ENCODE peak calls at places on chromosomes 3 and 15, in seven cellular contexts. One of them, this sample, is unnamed.

GRCh38 chr3:45171283-45171682 is 25.1 kb upstream of the CDCP1 start:
- DNase-seq in H1: no peak
- DNase-seq in A549: no peak
- DNase-seq in adrenal gland: no peak
- DNase-seq in neural progenitor cell: no peak
- DNase-seq in uterus: no peak
- DNase-seq in AG04449: no peak
- DNase-seq in this sample: no peak

GRCh38 chr15:35705885-35706590 is 160.1 kb upstream of the DPH6 start:
- DNase-seq in H1: no peak
- DNase-seq in A549: no peak
- DNase-seq in adrenal gland: peak
- DNase-seq in neural progenitor cell: no peak
- DNase-seq in uterus: no peak
- DNase-seq in AG04449: no peak
- DNase-seq in this sample: no peak

GRCh38 chr15:39396979-39397615 is 183.8 kb upstream of the THBS1 start:
- DNase-seq in H1: no peak
- DNase-seq in A549: no peak
- DNase-seq in adrenal gland: no peak
- DNase-seq in neural progenitor cell: no peak
- DNase-seq in uterus: no peak
- DNase-seq in AG04449: no peak
- DNase-seq in this sample: no peak

GRCh38 chr3:21216598-21216997 is 534.4 kb downstream of the ZNF385D start:
- DNase-seq in H1: peak
- DNase-seq in A549: peak
- DNase-seq in adrenal gland: no peak
- DNase-seq in neural progenitor cell: peak
- DNase-seq in uterus: no peak
- DNase-seq in AG04449: no peak
- DNase-seq in this sample: peak

GRCh38 chr15:90845201-90845949 is 23.0 kb upstream of the FURIN start:
- DNase-seq in H1: no peak
- DNase-seq in A549: peak
- DNase-seq in adrenal gland: no peak
- DNase-seq in neural progenitor cell: no peak
- DNase-seq in uterus: no peak
- DNase-seq in AG04449: peak
- DNase-seq in this sample: no peak

GRCh38 chr3:125267460-125267859 is 54.9 kb upstream of the SLC12A8 start:
- DNase-seq in H1: no peak
- DNase-seq in A549: no peak
- DNase-seq in adrenal gland: no peak
- DNase-seq in neural progenitor cell: no peak
- DNase-seq in uterus: no peak
- DNase-seq in AG04449: no peak
- DNase-seq in this sample: no peak

GRCh38 chr15:47326934-47327333 is 390.4 kb upstream of the SEMA6D start:
- DNase-seq in H1: no peak
- DNase-seq in A549: no peak
- DNase-seq in adrenal gland: no peak
- DNase-seq in neural progenitor cell: no peak
- DNase-seq in uterus: no peak
- DNase-seq in AG04449: no peak
- DNase-seq in this sample: no peak

GRCh38 chr3:146469206-146470017 is at the start of gene PLSCR2:
- DNase-seq in H1: peak
- DNase-seq in A549: peak
- DNase-seq in adrenal gland: peak
- DNase-seq in neural progenitor cell: peak
- DNase-seq in uterus: peak
- DNase-seq in AG04449: no peak
- DNase-seq in this sample: peak

GRCh38 chr3:197222816-197223419 is 75.5 kb downstream of the DLG1 start:
- DNase-seq in H1: no peak
- DNase-seq in A549: no peak
- DNase-seq in adrenal gland: no peak
- DNase-seq in neural progenitor cell: no peak
- DNase-seq in uterus: no peak
- DNase-seq in AG04449: no peak
- DNase-seq in this sample: no peak

GRCh38 chr3:46922871-46923558 is 45.5 kb downstream of the PTH1R start:
- DNase-seq in H1: no peak
- DNase-seq in A549: no peak
- DNase-seq in adrenal gland: no peak
- DNase-seq in neural progenitor cell: no peak
- DNase-seq in uterus: no peak
- DNase-seq in AG04449: no peak
- DNase-seq in this sample: no peak

GRCh38 chr3:39900462-39901002 is 91.1 kb downstream of the MYRIP start:
- DNase-seq in H1: no peak
- DNase-seq in A549: no peak
- DNase-seq in adrenal gland: no peak
- DNase-seq in neural progenitor cell: no peak
- DNase-seq in uterus: no peak
- DNase-seq in AG04449: no peak
- DNase-seq in this sample: no peak

GRCh38 chr15:62307551-62307950 is 142.5 kb upstream of the C2CD4B start:
- DNase-seq in H1: no peak
- DNase-seq in A549: no peak
- DNase-seq in adrenal gland: no peak
- DNase-seq in neural progenitor cell: no peak
- DNase-seq in uterus: no peak
- DNase-seq in AG04449: peak
- DNase-seq in this sample: no peak

GRCh38 chr3:102174312-102174712 is 260.5 kb upstream of the ZPLD1 start:
- DNase-seq in H1: no peak
- DNase-seq in A549: peak
- DNase-seq in adrenal gland: no peak
- DNase-seq in neural progenitor cell: no peak
- DNase-seq in uterus: no peak
- DNase-seq in AG04449: no peak
- DNase-seq in this sample: peak

GRCh38 chr15:73605759-73606423 is 27.3 kb downstream of the NPTN start:
- DNase-seq in H1: no peak
- DNase-seq in A549: no peak
- DNase-seq in adrenal gland: no peak
- DNase-seq in neural progenitor cell: no peak
- DNase-seq in uterus: no peak
- DNase-seq in AG04449: no peak
- DNase-seq in this sample: no peak

GRCh38 chr15:78988361-78988911 is 43.6 kb upstream of the CTSH start:
- DNase-seq in H1: no peak
- DNase-seq in A549: peak
- DNase-seq in adrenal gland: peak
- DNase-seq in neural progenitor cell: no peak
- DNase-seq in uterus: peak
- DNase-seq in AG04449: peak
- DNase-seq in this sample: peak

DNA sequence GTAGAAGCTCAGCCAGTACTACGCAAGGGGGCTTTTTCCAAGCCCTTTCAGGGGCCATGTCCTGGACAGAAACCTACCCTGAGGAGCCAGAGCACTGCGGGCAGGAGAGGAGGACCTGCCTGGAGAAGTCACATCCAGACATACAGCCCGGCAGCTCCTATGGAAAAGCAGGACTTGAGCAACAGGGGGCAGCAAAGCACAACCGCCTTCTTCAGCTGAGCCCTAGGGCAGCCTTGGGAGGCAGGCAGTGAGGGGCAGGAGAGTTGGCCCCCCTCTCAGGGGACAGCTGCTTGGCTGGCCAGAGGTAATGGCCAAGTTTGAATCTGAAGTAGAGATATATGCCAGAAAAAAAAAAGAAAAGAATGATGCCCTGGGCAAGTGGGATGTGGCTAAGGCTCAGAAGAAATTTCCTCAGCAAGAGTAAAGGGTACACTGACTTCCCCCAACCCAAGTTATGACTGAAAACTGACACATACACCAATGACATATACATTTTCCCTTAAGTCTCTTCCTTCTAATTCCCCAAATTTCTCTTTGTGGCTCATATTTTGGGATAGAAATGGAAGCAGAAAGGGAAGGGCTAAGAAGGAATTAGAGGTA is 56.9 kb downstream of the CYP19A1 start:
- DNase-seq in H1: peak
- DNase-seq in A549: peak
- DNase-seq in adrenal gland: peak
- DNase-seq in neural progenitor cell: peak
- DNase-seq in uterus: no peak
- DNase-seq in AG04449: no peak
- DNase-seq in this sample: peak
- TF ChIP-seq CTCF in H1: peak
- TF ChIP-seq CTCF in A549: peak
- TF ChIP-seq CTCF in adrenal gland: peak
- TF ChIP-seq CTCF in neural progenitor cell: peak
- TF ChIP-seq CTCF in uterus: peak
- TF ChIP-seq CTCF in AG04449: peak
- TF ChIP-seq CTCF in this sample: peak

DNA sequence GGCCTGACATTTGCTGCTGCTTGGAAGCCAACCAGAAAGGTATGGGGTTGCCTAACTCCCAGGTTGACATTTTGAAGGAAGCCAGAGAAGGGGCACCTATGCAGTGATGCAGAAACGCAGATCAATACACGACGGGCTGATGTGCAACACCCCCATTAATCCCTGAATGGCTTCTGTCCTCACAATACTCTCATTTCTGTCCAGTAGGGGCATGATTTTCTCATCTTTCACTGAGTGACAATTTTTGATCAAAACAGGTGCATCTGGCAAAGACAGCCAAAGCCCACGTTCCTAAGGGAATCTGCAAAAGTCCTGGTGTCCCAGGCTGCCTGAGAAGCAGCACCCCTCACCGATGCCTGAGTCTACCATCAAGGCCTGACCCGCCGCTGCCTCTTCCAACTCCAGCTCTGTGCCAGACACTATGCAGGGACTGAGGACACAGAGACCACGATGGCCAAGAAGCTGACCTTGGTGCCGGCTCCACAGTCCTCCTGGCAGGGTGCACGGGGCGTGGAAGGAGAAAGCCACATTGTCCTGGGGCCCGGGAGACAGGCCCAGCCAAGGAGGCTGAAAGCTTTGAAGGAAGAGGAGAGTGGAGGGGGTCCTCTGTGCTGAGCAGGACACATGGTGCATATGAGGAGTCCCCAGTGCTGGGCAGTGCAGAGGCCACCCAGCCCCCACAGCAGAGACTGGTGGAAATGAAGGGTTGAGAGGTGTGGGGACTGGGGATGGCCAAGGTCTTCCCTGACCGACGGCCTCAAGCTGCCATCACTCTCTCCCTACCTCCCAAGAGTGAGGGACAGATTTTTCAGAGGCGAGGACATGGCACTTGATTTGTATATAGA is 159.6 kb downstream of the NUP210 start:
- DNase-seq in H1: no peak
- DNase-seq in A549: no peak
- DNase-seq in adrenal gland: no peak
- DNase-seq in neural progenitor cell: no peak
- DNase-seq in uterus: no peak
- DNase-seq in AG04449: no peak
- DNase-seq in this sample: no peak
- TF ChIP-seq CTCF in H1: no peak
- TF ChIP-seq CTCF in A549: no peak
- TF ChIP-seq CTCF in adrenal gland: no peak
- TF ChIP-seq CTCF in neural progenitor cell: peak
- TF ChIP-seq CTCF in uterus: no peak
- TF ChIP-seq CTCF in AG04449: no peak
- TF ChIP-seq CTCF in this sample: no peak

DNA sequence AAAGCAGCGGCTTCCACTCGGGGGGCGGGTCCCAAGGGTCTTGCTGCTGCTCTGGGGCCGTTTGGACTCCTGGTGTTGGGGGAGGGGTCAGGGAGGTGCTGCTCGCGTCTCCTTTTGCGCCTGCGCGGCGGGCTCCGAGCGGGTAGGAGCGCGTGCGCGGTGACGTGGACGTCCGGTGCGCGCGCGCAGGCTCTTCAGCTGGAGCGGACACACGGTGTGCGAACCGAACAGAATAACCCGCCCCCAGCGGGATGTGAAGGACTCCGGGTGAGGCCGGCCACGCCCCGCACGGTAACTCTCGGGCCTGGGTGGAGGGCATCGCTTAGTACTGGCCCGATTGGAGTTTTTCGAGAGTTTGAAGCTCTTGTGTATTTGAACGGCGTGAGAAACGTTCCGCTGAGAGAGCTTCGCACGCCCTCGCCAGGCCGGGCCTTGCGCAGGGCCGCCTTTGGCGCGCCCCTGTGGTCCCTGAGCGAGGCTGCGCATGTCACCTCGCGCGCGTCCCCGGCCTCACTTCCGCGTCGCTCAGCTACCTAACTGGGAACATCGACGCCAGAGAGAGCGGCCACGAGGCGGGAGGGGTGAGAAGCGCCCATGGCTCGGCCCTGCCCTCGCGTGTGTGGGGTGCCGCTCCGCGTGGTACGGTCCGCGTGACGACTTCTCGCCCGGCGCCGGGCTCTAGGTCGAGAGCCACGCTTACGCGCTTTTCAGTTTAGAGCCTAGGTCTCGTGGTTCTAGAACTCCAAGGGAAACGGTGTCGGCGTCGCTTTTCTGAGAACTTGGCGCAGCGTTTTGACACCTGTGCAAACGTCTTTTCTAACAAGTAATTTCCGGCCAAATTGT is at the start of gene MGA:
- DNase-seq in H1: peak
- DNase-seq in A549: peak
- DNase-seq in adrenal gland: peak
- DNase-seq in neural progenitor cell: peak
- DNase-seq in uterus: peak
- DNase-seq in AG04449: peak
- DNase-seq in this sample: peak
- TF ChIP-seq CTCF in H1: peak
- TF ChIP-seq CTCF in A549: no peak
- TF ChIP-seq CTCF in adrenal gland: no peak
- TF ChIP-seq CTCF in neural progenitor cell: peak
- TF ChIP-seq CTCF in uterus: no peak
- TF ChIP-seq CTCF in AG04449: no peak
- TF ChIP-seq CTCF in this sample: no peak

GRCh38 chr15:48964898-48965297 is 1.2 kb upstream of the SHC4 start:
- DNase-seq in H1: no peak
- DNase-seq in A549: no peak
- DNase-seq in adrenal gland: no peak
- DNase-seq in neural progenitor cell: no peak
- DNase-seq in uterus: no peak
- DNase-seq in AG04449: no peak
- DNase-seq in this sample: no peak

GRCh38 chr15:48962662-48963523 is 826 bp downstream of the SHC4 start:
- DNase-seq in H1: peak
- DNase-seq in A549: no peak
- DNase-seq in adrenal gland: peak
- DNase-seq in neural progenitor cell: peak
- DNase-seq in uterus: no peak
- DNase-seq in AG04449: no peak
- DNase-seq in this sample: peak

GRCh38 chr15:48966595-48967301 is 3.0 kb upstream of the SHC4 start:
- DNase-seq in H1: no peak
- DNase-seq in A549: no peak
- DNase-seq in adrenal gland: no peak
- DNase-seq in neural progenitor cell: no peak
- DNase-seq in uterus: no peak
- DNase-seq in AG04449: no peak
- DNase-seq in this sample: peak

GRCh38 chr15:48965972-48966371 is 2.3 kb upstream of the SHC4 start:
- DNase-seq in H1: no peak
- DNase-seq in A549: peak
- DNase-seq in adrenal gland: no peak
- DNase-seq in neural progenitor cell: no peak
- DNase-seq in uterus: no peak
- DNase-seq in AG04449: no peak
- DNase-seq in this sample: peak

GRCh38 chr15:48963524-48964113 is at the start of gene SHC4:
- DNase-seq in H1: no peak
- DNase-seq in A549: peak
- DNase-seq in adrenal gland: peak
- DNase-seq in neural progenitor cell: peak
- DNase-seq in uterus: peak
- DNase-seq in AG04449: no peak
- DNase-seq in this sample: peak
- TF ChIP-seq CTCF in H1: no peak
- TF ChIP-seq CTCF in A549: peak
- TF ChIP-seq CTCF in adrenal gland: no peak
- TF ChIP-seq CTCF in neural progenitor cell: peak
- TF ChIP-seq CTCF in uterus: peak
- TF ChIP-seq CTCF in AG04449: peak
- TF ChIP-seq CTCF in this sample: no peak